ENCODE peak calls at places on chromosomes 6 and 20, in seven cellular contexts. One of them, this sample, is unnamed.

GRCh38 chr6:152301021-152301805 is 335.9 kb downstream of the SYNE1 start:
- DNase-seq in NCI-H2171 treated with DMSO at 0.1 percent for 48 hours: no peak
- DNase-seq in foreskin fibroblast: peak
- DNase-seq in stimulated activated CD8-positive, alpha-beta memory T cell treated with anti-CD3 and anti-CD28 coated beads, Interleukin-12 subunit alpha, Interleukin-12 subunit beta, amount 100 ng/mL, for 1 hour: no peak
- DNase-seq in activated CD4-positive, alpha-beta memory T cell treated with anti-CD3 and anti-CD28 coated beads, Interleukin-2, amount 10 ng/mL, durations not matched to agents 7 days and 5 days: no peak
- DNase-seq in stimulated activated CD4-positive, alpha-beta T cell treated with anti-CD3 and anti-CD28 coated beads, Interleukin-15, amount 100 ng/mL, for 1 hour: no peak
- DNase-seq in CD8-positive, alpha-beta memory T cell: no peak
- DNase-seq in this sample: no peak

GRCh38 chr6:21522773-21523490 is 70.6 kb upstream of the SOX4 start:
- DNase-seq in NCI-H2171 treated with DMSO at 0.1 percent for 48 hours: peak
- DNase-seq in foreskin fibroblast: no peak
- DNase-seq in stimulated activated CD8-positive, alpha-beta memory T cell treated with anti-CD3 and anti-CD28 coated beads, Interleukin-12 subunit alpha, Interleukin-12 subunit beta, amount 100 ng/mL, for 1 hour: no peak
- DNase-seq in activated CD4-positive, alpha-beta memory T cell treated with anti-CD3 and anti-CD28 coated beads, Interleukin-2, amount 10 ng/mL, durations not matched to agents 7 days and 5 days: no peak
- DNase-seq in stimulated activated CD4-positive, alpha-beta T cell treated with anti-CD3 and anti-CD28 coated beads, Interleukin-15, amount 100 ng/mL, for 1 hour: no peak
- DNase-seq in CD8-positive, alpha-beta memory T cell: no peak
- DNase-seq in this sample: no peak

GRCh38 chr6:135796884-135797283 is 54.6 kb upstream of the PDE7B start:
- DNase-seq in NCI-H2171 treated with DMSO at 0.1 percent for 48 hours: no peak
- DNase-seq in foreskin fibroblast: peak
- DNase-seq in stimulated activated CD8-positive, alpha-beta memory T cell treated with anti-CD3 and anti-CD28 coated beads, Interleukin-12 subunit alpha, Interleukin-12 subunit beta, amount 100 ng/mL, for 1 hour: no peak
- DNase-seq in activated CD4-positive, alpha-beta memory T cell treated with anti-CD3 and anti-CD28 coated beads, Interleukin-2, amount 10 ng/mL, durations not matched to agents 7 days and 5 days: no peak
- DNase-seq in stimulated activated CD4-positive, alpha-beta T cell treated with anti-CD3 and anti-CD28 coated beads, Interleukin-15, amount 100 ng/mL, for 1 hour: no peak
- DNase-seq in CD8-positive, alpha-beta memory T cell: no peak
- DNase-seq in this sample: no peak

GRCh38 chr6:162898011-162898410 is 170.2 kb downstream of the PACRG start:
- DNase-seq in NCI-H2171 treated with DMSO at 0.1 percent for 48 hours: no peak
- DNase-seq in foreskin fibroblast: no peak
- DNase-seq in stimulated activated CD8-positive, alpha-beta memory T cell treated with anti-CD3 and anti-CD28 coated beads, Interleukin-12 subunit alpha, Interleukin-12 subunit beta, amount 100 ng/mL, for 1 hour: no peak
- DNase-seq in activated CD4-positive, alpha-beta memory T cell treated with anti-CD3 and anti-CD28 coated beads, Interleukin-2, amount 10 ng/mL, durations not matched to agents 7 days and 5 days: no peak
- DNase-seq in stimulated activated CD4-positive, alpha-beta T cell treated with anti-CD3 and anti-CD28 coated beads, Interleukin-15, amount 100 ng/mL, for 1 hour: no peak
- DNase-seq in CD8-positive, alpha-beta memory T cell: no peak
- DNase-seq in this sample: no peak

GRCh38 chr6:168490757-168491156 is 49.8 kb downstream of the SMOC2 start:
- DNase-seq in NCI-H2171 treated with DMSO at 0.1 percent for 48 hours: no peak
- DNase-seq in foreskin fibroblast: no peak
- DNase-seq in stimulated activated CD8-positive, alpha-beta memory T cell treated with anti-CD3 and anti-CD28 coated beads, Interleukin-12 subunit alpha, Interleukin-12 subunit beta, amount 100 ng/mL, for 1 hour: no peak
- DNase-seq in activated CD4-positive, alpha-beta memory T cell treated with anti-CD3 and anti-CD28 coated beads, Interleukin-2, amount 10 ng/mL, durations not matched to agents 7 days and 5 days: no peak
- DNase-seq in stimulated activated CD4-positive, alpha-beta T cell treated with anti-CD3 and anti-CD28 coated beads, Interleukin-15, amount 100 ng/mL, for 1 hour: no peak
- DNase-seq in CD8-positive, alpha-beta memory T cell: no peak
- DNase-seq in this sample: no peak

GRCh38 chr6:135358251-135358821 is 139.2 kb downstream of the AHI1 start:
- DNase-seq in NCI-H2171 treated with DMSO at 0.1 percent for 48 hours: no peak
- DNase-seq in foreskin fibroblast: peak
- DNase-seq in stimulated activated CD8-positive, alpha-beta memory T cell treated with anti-CD3 and anti-CD28 coated beads, Interleukin-12 subunit alpha, Interleukin-12 subunit beta, amount 100 ng/mL, for 1 hour: no peak
- DNase-seq in activated CD4-positive, alpha-beta memory T cell treated with anti-CD3 and anti-CD28 coated beads, Interleukin-2, amount 10 ng/mL, durations not matched to agents 7 days and 5 days: no peak
- DNase-seq in stimulated activated CD4-positive, alpha-beta T cell treated with anti-CD3 and anti-CD28 coated beads, Interleukin-15, amount 100 ng/mL, for 1 hour: no peak
- DNase-seq in CD8-positive, alpha-beta memory T cell: no peak
- DNase-seq in this sample: no peak

GRCh38 chr20:64062596-64063388 is at the start of gene TCEA2:
- DNase-seq in NCI-H2171 treated with DMSO at 0.1 percent for 48 hours: peak
- DNase-seq in foreskin fibroblast: peak
- DNase-seq in stimulated activated CD8-positive, alpha-beta memory T cell treated with anti-CD3 and anti-CD28 coated beads, Interleukin-12 subunit alpha, Interleukin-12 subunit beta, amount 100 ng/mL, for 1 hour: peak
- DNase-seq in activated CD4-positive, alpha-beta memory T cell treated with anti-CD3 and anti-CD28 coated beads, Interleukin-2, amount 10 ng/mL, durations not matched to agents 7 days and 5 days: peak
- DNase-seq in stimulated activated CD4-positive, alpha-beta T cell treated with anti-CD3 and anti-CD28 coated beads, Interleukin-15, amount 100 ng/mL, for 1 hour: peak
- DNase-seq in CD8-positive, alpha-beta memory T cell: peak
- DNase-seq in this sample: no peak

GRCh38 chr20:35673884-35674283 is 9.2 kb upstream of the CPNE1 start:
- DNase-seq in NCI-H2171 treated with DMSO at 0.1 percent for 48 hours: no peak
- DNase-seq in foreskin fibroblast: no peak
- DNase-seq in stimulated activated CD8-positive, alpha-beta memory T cell treated with anti-CD3 and anti-CD28 coated beads, Interleukin-12 subunit alpha, Interleukin-12 subunit beta, amount 100 ng/mL, for 1 hour: no peak
- DNase-seq in activated CD4-positive, alpha-beta memory T cell treated with anti-CD3 and anti-CD28 coated beads, Interleukin-2, amount 10 ng/mL, durations not matched to agents 7 days and 5 days: peak
- DNase-seq in stimulated activated CD4-positive, alpha-beta T cell treated with anti-CD3 and anti-CD28 coated beads, Interleukin-15, amount 100 ng/mL, for 1 hour: no peak
- DNase-seq in CD8-positive, alpha-beta memory T cell: no peak
- DNase-seq in this sample: no peak

GRCh38 chr20:60338556-60338955 is 380.3 kb downstream of the CDH26 start:
- DNase-seq in NCI-H2171 treated with DMSO at 0.1 percent for 48 hours: no peak
- DNase-seq in foreskin fibroblast: no peak
- DNase-seq in stimulated activated CD8-positive, alpha-beta memory T cell treated with anti-CD3 and anti-CD28 coated beads, Interleukin-12 subunit alpha, Interleukin-12 subunit beta, amount 100 ng/mL, for 1 hour: no peak
- DNase-seq in activated CD4-positive, alpha-beta memory T cell treated with anti-CD3 and anti-CD28 coated beads, Interleukin-2, amount 10 ng/mL, durations not matched to agents 7 days and 5 days: no peak
- DNase-seq in stimulated activated CD4-positive, alpha-beta T cell treated with anti-CD3 and anti-CD28 coated beads, Interleukin-15, amount 100 ng/mL, for 1 hour: no peak
- DNase-seq in CD8-positive, alpha-beta memory T cell: no peak
- DNase-seq in this sample: no peak

GRCh38 chr6:55293116-55293515 is 34.2 kb upstream of the GFRAL start:
- DNase-seq in NCI-H2171 treated with DMSO at 0.1 percent for 48 hours: no peak
- DNase-seq in foreskin fibroblast: peak
- DNase-seq in stimulated activated CD8-positive, alpha-beta memory T cell treated with anti-CD3 and anti-CD28 coated beads, Interleukin-12 subunit alpha, Interleukin-12 subunit beta, amount 100 ng/mL, for 1 hour: no peak
- DNase-seq in activated CD4-positive, alpha-beta memory T cell treated with anti-CD3 and anti-CD28 coated beads, Interleukin-2, amount 10 ng/mL, durations not matched to agents 7 days and 5 days: no peak
- DNase-seq in stimulated activated CD4-positive, alpha-beta T cell treated with anti-CD3 and anti-CD28 coated beads, Interleukin-15, amount 100 ng/mL, for 1 hour: no peak
- DNase-seq in CD8-positive, alpha-beta memory T cell: no peak
- DNase-seq in this sample: no peak

GRCh38 chr20:48791666-48792071 is 36.1 kb downstream of the PREX1 start:
- DNase-seq in NCI-H2171 treated with DMSO at 0.1 percent for 48 hours: peak
- DNase-seq in foreskin fibroblast: peak
- DNase-seq in stimulated activated CD8-positive, alpha-beta memory T cell treated with anti-CD3 and anti-CD28 coated beads, Interleukin-12 subunit alpha, Interleukin-12 subunit beta, amount 100 ng/mL, for 1 hour: no peak
- DNase-seq in activated CD4-positive, alpha-beta memory T cell treated with anti-CD3 and anti-CD28 coated beads, Interleukin-2, amount 10 ng/mL, durations not matched to agents 7 days and 5 days: no peak
- DNase-seq in stimulated activated CD4-positive, alpha-beta T cell treated with anti-CD3 and anti-CD28 coated beads, Interleukin-15, amount 100 ng/mL, for 1 hour: no peak
- DNase-seq in CD8-positive, alpha-beta memory T cell: no peak
- DNase-seq in this sample: no peak

GRCh38 chr6:31308050-31308844 is 36.4 kb upstream of the HLA-C start:
- DNase-seq in NCI-H2171 treated with DMSO at 0.1 percent for 48 hours: no peak
- DNase-seq in foreskin fibroblast: peak
- DNase-seq in stimulated activated CD8-positive, alpha-beta memory T cell treated with anti-CD3 and anti-CD28 coated beads, Interleukin-12 subunit alpha, Interleukin-12 subunit beta, amount 100 ng/mL, for 1 hour: peak
- DNase-seq in activated CD4-positive, alpha-beta memory T cell treated with anti-CD3 and anti-CD28 coated beads, Interleukin-2, amount 10 ng/mL, durations not matched to agents 7 days and 5 days: peak
- DNase-seq in stimulated activated CD4-positive, alpha-beta T cell treated with anti-CD3 and anti-CD28 coated beads, Interleukin-15, amount 100 ng/mL, for 1 hour: peak
- DNase-seq in CD8-positive, alpha-beta memory T cell: peak
- DNase-seq in this sample: no peak

GRCh38 chr6:123546537-123546936 is 90.2 kb downstream of the TRDN start:
- DNase-seq in NCI-H2171 treated with DMSO at 0.1 percent for 48 hours: no peak
- DNase-seq in foreskin fibroblast: no peak
- DNase-seq in stimulated activated CD8-positive, alpha-beta memory T cell treated with anti-CD3 and anti-CD28 coated beads, Interleukin-12 subunit alpha, Interleukin-12 subunit beta, amount 100 ng/mL, for 1 hour: no peak
- DNase-seq in activated CD4-positive, alpha-beta memory T cell treated with anti-CD3 and anti-CD28 coated beads, Interleukin-2, amount 10 ng/mL, durations not matched to agents 7 days and 5 days: no peak
- DNase-seq in stimulated activated CD4-positive, alpha-beta T cell treated with anti-CD3 and anti-CD28 coated beads, Interleukin-15, amount 100 ng/mL, for 1 hour: no peak
- DNase-seq in CD8-positive, alpha-beta memory T cell: no peak
- DNase-seq in this sample: no peak

GRCh38 chr6:43682724-43683429 is 4.7 kb downstream of the MRPS18A start:
- DNase-seq in NCI-H2171 treated with DMSO at 0.1 percent for 48 hours: no peak
- DNase-seq in foreskin fibroblast: no peak
- DNase-seq in stimulated activated CD8-positive, alpha-beta memory T cell treated with anti-CD3 and anti-CD28 coated beads, Interleukin-12 subunit alpha, Interleukin-12 subunit beta, amount 100 ng/mL, for 1 hour: no peak
- DNase-seq in activated CD4-positive, alpha-beta memory T cell treated with anti-CD3 and anti-CD28 coated beads, Interleukin-2, amount 10 ng/mL, durations not matched to agents 7 days and 5 days: no peak
- DNase-seq in stimulated activated CD4-positive, alpha-beta T cell treated with anti-CD3 and anti-CD28 coated beads, Interleukin-15, amount 100 ng/mL, for 1 hour: no peak
- DNase-seq in CD8-positive, alpha-beta memory T cell: no peak
- DNase-seq in this sample: no peak

GRCh38 chr6:82955841-82956240 is 109.8 kb downstream of the UBE3D start:
- DNase-seq in NCI-H2171 treated with DMSO at 0.1 percent for 48 hours: no peak
- DNase-seq in foreskin fibroblast: peak
- DNase-seq in stimulated activated CD8-positive, alpha-beta memory T cell treated with anti-CD3 and anti-CD28 coated beads, Interleukin-12 subunit alpha, Interleukin-12 subunit beta, amount 100 ng/mL, for 1 hour: no peak
- DNase-seq in activated CD4-positive, alpha-beta memory T cell treated with anti-CD3 and anti-CD28 coated beads, Interleukin-2, amount 10 ng/mL, durations not matched to agents 7 days and 5 days: no peak
- DNase-seq in stimulated activated CD4-positive, alpha-beta T cell treated with anti-CD3 and anti-CD28 coated beads, Interleukin-15, amount 100 ng/mL, for 1 hour: no peak
- DNase-seq in CD8-positive, alpha-beta memory T cell: no peak
- DNase-seq in this sample: no peak

GRCh38 chr6:142071981-142072380 is 60.7 kb upstream of the GJE1 start:
- DNase-seq in NCI-H2171 treated with DMSO at 0.1 percent for 48 hours: no peak
- DNase-seq in foreskin fibroblast: no peak
- DNase-seq in stimulated activated CD8-positive, alpha-beta memory T cell treated with anti-CD3 and anti-CD28 coated beads, Interleukin-12 subunit alpha, Interleukin-12 subunit beta, amount 100 ng/mL, for 1 hour: no peak
- DNase-seq in activated CD4-positive, alpha-beta memory T cell treated with anti-CD3 and anti-CD28 coated beads, Interleukin-2, amount 10 ng/mL, durations not matched to agents 7 days and 5 days: no peak
- DNase-seq in stimulated activated CD4-positive, alpha-beta T cell treated with anti-CD3 and anti-CD28 coated beads, Interleukin-15, amount 100 ng/mL, for 1 hour: no peak
- DNase-seq in CD8-positive, alpha-beta memory T cell: no peak
- DNase-seq in this sample: no peak

GRCh38 chr20:38620501-38620900 is 18.9 kb downstream of the ARHGAP40 start:
- DNase-seq in NCI-H2171 treated with DMSO at 0.1 percent for 48 hours: no peak
- DNase-seq in foreskin fibroblast: no peak
- DNase-seq in stimulated activated CD8-positive, alpha-beta memory T cell treated with anti-CD3 and anti-CD28 coated beads, Interleukin-12 subunit alpha, Interleukin-12 subunit beta, amount 100 ng/mL, for 1 hour: no peak
- DNase-seq in activated CD4-positive, alpha-beta memory T cell treated with anti-CD3 and anti-CD28 coated beads, Interleukin-2, amount 10 ng/mL, durations not matched to agents 7 days and 5 days: no peak
- DNase-seq in stimulated activated CD4-positive, alpha-beta T cell treated with anti-CD3 and anti-CD28 coated beads, Interleukin-15, amount 100 ng/mL, for 1 hour: no peak
- DNase-seq in CD8-positive, alpha-beta memory T cell: no peak
- DNase-seq in this sample: no peak

GRCh38 chr6:110528051-110528929 is 51.9 kb upstream of the SLC22A16 start:
- DNase-seq in NCI-H2171 treated with DMSO at 0.1 percent for 48 hours: peak
- DNase-seq in foreskin fibroblast: peak
- DNase-seq in stimulated activated CD8-positive, alpha-beta memory T cell treated with anti-CD3 and anti-CD28 coated beads, Interleukin-12 subunit alpha, Interleukin-12 subunit beta, amount 100 ng/mL, for 1 hour: peak
- DNase-seq in activated CD4-positive, alpha-beta memory T cell treated with anti-CD3 and anti-CD28 coated beads, Interleukin-2, amount 10 ng/mL, durations not matched to agents 7 days and 5 days: peak
- DNase-seq in stimulated activated CD4-positive, alpha-beta T cell treated with anti-CD3 and anti-CD28 coated beads, Interleukin-15, amount 100 ng/mL, for 1 hour: no peak
- DNase-seq in CD8-positive, alpha-beta memory T cell: peak
- DNase-seq in this sample: peak

GRCh38 chr20:59258103-59258705 is 42.2 kb upstream of the EDN3 start:
- DNase-seq in NCI-H2171 treated with DMSO at 0.1 percent for 48 hours: peak
- DNase-seq in foreskin fibroblast: no peak
- DNase-seq in stimulated activated CD8-positive, alpha-beta memory T cell treated with anti-CD3 and anti-CD28 coated beads, Interleukin-12 subunit alpha, Interleukin-12 subunit beta, amount 100 ng/mL, for 1 hour: no peak
- DNase-seq in activated CD4-positive, alpha-beta memory T cell treated with anti-CD3 and anti-CD28 coated beads, Interleukin-2, amount 10 ng/mL, durations not matched to agents 7 days and 5 days: no peak
- DNase-seq in stimulated activated CD4-positive, alpha-beta T cell treated with anti-CD3 and anti-CD28 coated beads, Interleukin-15, amount 100 ng/mL, for 1 hour: no peak
- DNase-seq in CD8-positive, alpha-beta memory T cell: no peak
- DNase-seq in this sample: no peak

GRCh38 chr6:16126881-16127280 is 2.0 kb upstream of the MYLIP start:
- DNase-seq in NCI-H2171 treated with DMSO at 0.1 percent for 48 hours: no peak
- DNase-seq in foreskin fibroblast: no peak
- DNase-seq in stimulated activated CD8-positive, alpha-beta memory T cell treated with anti-CD3 and anti-CD28 coated beads, Interleukin-12 subunit alpha, Interleukin-12 subunit beta, amount 100 ng/mL, for 1 hour: no peak
- DNase-seq in activated CD4-positive, alpha-beta memory T cell treated with anti-CD3 and anti-CD28 coated beads, Interleukin-2, amount 10 ng/mL, durations not matched to agents 7 days and 5 days: no peak
- DNase-seq in stimulated activated CD4-positive, alpha-beta T cell treated with anti-CD3 and anti-CD28 coated beads, Interleukin-15, amount 100 ng/mL, for 1 hour: no peak
- DNase-seq in CD8-positive, alpha-beta memory T cell: no peak
- DNase-seq in this sample: no peak

GRCh38 chr20:58237318-58238182 is 9.1 kb upstream of the ANKRD60 start:
- DNase-seq in NCI-H2171 treated with DMSO at 0.1 percent for 48 hours: no peak
- DNase-seq in foreskin fibroblast: peak
- DNase-seq in stimulated activated CD8-positive, alpha-beta memory T cell treated with anti-CD3 and anti-CD28 coated beads, Interleukin-12 subunit alpha, Interleukin-12 subunit beta, amount 100 ng/mL, for 1 hour: no peak
- DNase-seq in activated CD4-positive, alpha-beta memory T cell treated with anti-CD3 and anti-CD28 coated beads, Interleukin-2, amount 10 ng/mL, durations not matched to agents 7 days and 5 days: no peak
- DNase-seq in stimulated activated CD4-positive, alpha-beta T cell treated with anti-CD3 and anti-CD28 coated beads, Interleukin-15, amount 100 ng/mL, for 1 hour: no peak
- DNase-seq in CD8-positive, alpha-beta memory T cell: no peak
- DNase-seq in this sample: no peak

GRCh38 chr6:32668226-32668747 is 1.8 kb upstream of the HLA-DQB1 start:
- DNase-seq in NCI-H2171 treated with DMSO at 0.1 percent for 48 hours: no peak
- DNase-seq in foreskin fibroblast: no peak
- DNase-seq in stimulated activated CD8-positive, alpha-beta memory T cell treated with anti-CD3 and anti-CD28 coated beads, Interleukin-12 subunit alpha, Interleukin-12 subunit beta, amount 100 ng/mL, for 1 hour: no peak
- DNase-seq in activated CD4-positive, alpha-beta memory T cell treated with anti-CD3 and anti-CD28 coated beads, Interleukin-2, amount 10 ng/mL, durations not matched to agents 7 days and 5 days: peak
- DNase-seq in stimulated activated CD4-positive, alpha-beta T cell treated with anti-CD3 and anti-CD28 coated beads, Interleukin-15, amount 100 ng/mL, for 1 hour: peak
- DNase-seq in CD8-positive, alpha-beta memory T cell: peak
- DNase-seq in this sample: peak

GRCh38 chr6:56875961-56876360 is 78.9 kb upstream of the BEND6 start:
- DNase-seq in NCI-H2171 treated with DMSO at 0.1 percent for 48 hours: no peak
- DNase-seq in foreskin fibroblast: peak
- DNase-seq in stimulated activated CD8-positive, alpha-beta memory T cell treated with anti-CD3 and anti-CD28 coated beads, Interleukin-12 subunit alpha, Interleukin-12 subunit beta, amount 100 ng/mL, for 1 hour: no peak
- DNase-seq in activated CD4-positive, alpha-beta memory T cell treated with anti-CD3 and anti-CD28 coated beads, Interleukin-2, amount 10 ng/mL, durations not matched to agents 7 days and 5 days: no peak
- DNase-seq in stimulated activated CD4-positive, alpha-beta T cell treated with anti-CD3 and anti-CD28 coated beads, Interleukin-15, amount 100 ng/mL, for 1 hour: no peak
- DNase-seq in CD8-positive, alpha-beta memory T cell: no peak
- DNase-seq in this sample: no peak

GRCh38 chr6:116691154-116691553 is 10.1 kb downstream of the KPNA5 start:
- DNase-seq in NCI-H2171 treated with DMSO at 0.1 percent for 48 hours: no peak
- DNase-seq in foreskin fibroblast: no peak
- DNase-seq in stimulated activated CD8-positive, alpha-beta memory T cell treated with anti-CD3 and anti-CD28 coated beads, Interleukin-12 subunit alpha, Interleukin-12 subunit beta, amount 100 ng/mL, for 1 hour: no peak
- DNase-seq in activated CD4-positive, alpha-beta memory T cell treated with anti-CD3 and anti-CD28 coated beads, Interleukin-2, amount 10 ng/mL, durations not matched to agents 7 days and 5 days: no peak
- DNase-seq in stimulated activated CD4-positive, alpha-beta T cell treated with anti-CD3 and anti-CD28 coated beads, Interleukin-15, amount 100 ng/mL, for 1 hour: no peak
- DNase-seq in CD8-positive, alpha-beta memory T cell: no peak
- DNase-seq in this sample: no peak

GRCh38 chr20:63530788-63531160 is 6.4 kb downstream of the PTK6 start:
- DNase-seq in NCI-H2171 treated with DMSO at 0.1 percent for 48 hours: no peak
- DNase-seq in foreskin fibroblast: no peak
- DNase-seq in stimulated activated CD8-positive, alpha-beta memory T cell treated with anti-CD3 and anti-CD28 coated beads, Interleukin-12 subunit alpha, Interleukin-12 subunit beta, amount 100 ng/mL, for 1 hour: no peak
- DNase-seq in activated CD4-positive, alpha-beta memory T cell treated with anti-CD3 and anti-CD28 coated beads, Interleukin-2, amount 10 ng/mL, durations not matched to agents 7 days and 5 days: no peak
- DNase-seq in stimulated activated CD4-positive, alpha-beta T cell treated with anti-CD3 and anti-CD28 coated beads, Interleukin-15, amount 100 ng/mL, for 1 hour: no peak
- DNase-seq in CD8-positive, alpha-beta memory T cell: no peak
- DNase-seq in this sample: no peak

This sample was measured in GM12878.